ENCODE peak calls at places on chromosomes 3 and 15, in seven cellular contexts. Q is H1, U is suprapubic skin, X is Peyer's patch, Y is HCT116, R is endothelial cell of umbilical vein, L is ovary. P is an unnamed sample.

GRCh38 chr3:28328188-28329151 is 20.1 kb upstream of the ZCWPW2 start:
- DNase-seq in X (no peak), Q (no peak), Y (no peak), L (no peak), U (no peak), R (peak), P (no peak)

GRCh38 chr3:21894459-21895083 is 143.6 kb upstream of the ZNF385D start:
- DNase-seq in R (peak), L (no peak), X (no peak), U (no peak), Q (no peak), Y (no peak), P (no peak)

GRCh38 chr15:88113909-88114308 is 142.6 kb downstream of the NTRK3 start:
- DNase-seq in U (no peak), L (no peak), Q (no peak), R (no peak), X (no peak), Y (no peak), P (no peak)

GRCh38 chr3:123818921-123819429 is 65.2 kb downstream of the MYLK start:
- DNase-seq in Y (no peak), Q (no peak), R (peak), L (no peak), X (no peak), U (no peak), P (no peak)

GRCh38 chr3:176286456-176287115 is 910.7 kb downstream of the TBL1XR1 start:
- DNase-seq in Q (no peak), X (no peak), L (no peak), R (no peak), Y (no peak), U (no peak), P (no peak)

GRCh38 chr3:58351920-58352319 is 19.2 kb downstream of the PXK start:
- DNase-seq in X (peak), L (no peak), Y (no peak), U (no peak), R (no peak), Q (no peak), P (peak)

GRCh38 chr3:119177321-119177720 is 3.9 kb downstream of the UPK1B start:
- DNase-seq in U (no peak), X (no peak), R (no peak), Y (no peak), Q (no peak), L (no peak), P (no peak)

GRCh38 chr15:49435201-49435600 is 12.2 kb downstream of the FGF7 start:
- DNase-seq in X (no peak), Y (no peak), Q (no peak), U (no peak), L (no peak), R (no peak), P (no peak)

GRCh38 chr3:56839784-56840724 is 38.3 kb upstream of the ARHGEF3 start:
- DNase-seq in U (no peak), R (no peak), Y (no peak), X (no peak), Q (no peak), L (no peak), P (no peak)

GRCh38 chr15:78264304-78265136 is at the start of gene DNAJA4:
- DNase-seq in Q (no peak), R (peak), U (no peak), Y (no peak), X (peak), L (peak), P (peak)

GRCh38 chr3:179113903-179114302 is 34.3 kb upstream of the PIK3CA start:
- DNase-seq in U (no peak), Y (no peak), Q (no peak), R (no peak), X (no peak), L (no peak), P (no peak)

GRCh38 chr15:60297047-60297446 is 100.7 kb downstream of the ANXA2 start:
- DNase-seq in Q (no peak), R (no peak), Y (no peak), U (no peak), L (no peak), X (no peak), P (no peak)

GRCh38 chr3:69542265-69543079 is 156.6 kb upstream of the FRMD4B start:
- DNase-seq in Q (no peak), L (peak), X (no peak), R (no peak), U (peak), Y (no peak), P (peak)

GRCh38 chr3:10517616-10518015 is 12.2 kb upstream of the ATP2B2 start:
- DNase-seq in Y (no peak), X (no peak), R (no peak), Q (no peak), U (peak), L (no peak), P (no peak)

GRCh38 chr15:29698030-29698701 is 124.1 kb downstream of the TJP1 start:
- DNase-seq in Y (peak), Q (no peak), X (no peak), L (no peak), R (peak), U (no peak), P (no peak)

GRCh38 chr3:195133462-195133861 is 137.5 kb downstream of the XXYLT1 start:
- DNase-seq in R (no peak), X (peak), U (no peak), Q (no peak), L (no peak), Y (no peak), P (no peak)

GRCh38 chr3:10753964-10754363 is 62.1 kb upstream of the SLC6A11 start:
- DNase-seq in Y (no peak), Q (no peak), R (peak), U (peak), L (peak), X (no peak), P (peak)

GRCh38 chr15:29568840-29569532 is 253.3 kb downstream of the TJP1 start:
- DNase-seq in R (no peak), U (no peak), Q (no peak), Y (peak), X (no peak), L (no peak), P (peak)

GRCh38 chr3:123713211-123713610 is 128.4 kb upstream of the HACD2 start:
- DNase-seq in L (no peak), X (no peak), Y (no peak), Q (no peak), U (no peak), R (no peak), P (no peak)

GRCh38 chr3:27985369-27986035 is 255.9 kb upstream of the CMC1 start:
- DNase-seq in R (no peak), X (no peak), Q (no peak), U (no peak), Y (no peak), L (no peak), P (no peak)

GRCh38 chr3:177530908-177531307 is 333.6 kb upstream of the TBL1XR1 start:
- DNase-seq in Y (no peak), L (no peak), Q (no peak), X (no peak), R (no peak), U (no peak), P (no peak)

GRCh38 chr3:54360320-54360719 is 238.0 kb downstream of the CACNA2D3 start:
- DNase-seq in Y (no peak), X (no peak), R (no peak), Q (no peak), L (no peak), U (no peak), P (no peak)

GRCh38 chr15:92653836-92654524 is 1.6 kb downstream of the FAM174B start:
- DNase-seq in Y (no peak), X (no peak), Q (no peak), U (no peak), L (no peak), R (peak), P (peak)

GRCh38 chr3:63975705-63976104 is 47.6 kb downstream of the PSMD6 start:
- DNase-seq in R (peak), Q (no peak), Y (no peak), L (no peak), X (no peak), U (peak), P (peak)

GRCh38 chr15:48866141-48866563 is 11.8 kb upstream of the EID1 start:
- DNase-seq in Y (no peak), Q (no peak), X (no peak), L (no peak), R (no peak), U (no peak), P (no peak)

GRCh38 chr3:11371758-11372157 is 99.6 kb downstream of the ATG7 start:
- DNase-seq in Y (no peak), X (no peak), Q (no peak), L (peak), R (no peak), U (no peak), P (no peak)

GRCh38 chr3:189272500-189273119 is 100.8 kb downstream of the TPRG1 start:
- DNase-seq in R (no peak), Y (no peak), L (no peak), X (no peak), U (no peak), Q (no peak), P (no peak)

GRCh38 chr3:33826688-33827087 is 28.3 kb downstream of the PDCD6IP start:
- DNase-seq in Y (no peak), R (no peak), Q (no peak), L (no peak), U (no peak), X (no peak), P (no peak)

GRCh38 chr3:20589275-20589674 is 403.3 kb upstream of the SGO1 start:
- DNase-seq in Q (no peak), U (no peak), X (no peak), Y (no peak), R (no peak), L (no peak), P (no peak)

GRCh38 chr3:66236281-66236680 is 15.5 kb downstream of the SLC25A26 start:
- DNase-seq in Y (peak), X (no peak), U (no peak), L (no peak), R (no peak), Q (no peak), P (no peak)

GRCh38 chr15:69719527-69719926 is 266.9 kb downstream of the RPLP1 start:
- DNase-seq in X (peak), R (no peak), U (no peak), L (no peak), Q (no peak), Y (no peak), P (no peak)

GRCh38 chr15:60363024-60363674 is 34.6 kb downstream of the ANXA2 start:
- DNase-seq in Y (no peak), Q (no peak), U (no peak), X (no peak), R (no peak), L (no peak), P (no peak)

GRCh38 chr15:101112336-101113113 is 139.3 kb downstream of the CHSY1 start:
- DNase-seq in Q (no peak), X (no peak), U (no peak), R (no peak), L (no peak), Y (no peak), P (no peak)

GRCh38 chr3:177037241-177037640 is 160.0 kb downstream of the TBL1XR1 start:
- DNase-seq in X (no peak), Q (no peak), U (no peak), L (no peak), Y (no peak), R (no peak), P (no peak)

GRCh38 chr3:53255775-53256703 is at the start of gene TKT:
- DNase-seq in Y (no peak), Q (peak), R (peak), X (peak), L (peak), U (peak), P (peak)

GRCh38 chr3:57518276-57518914 is 25.7 kb downstream of the DNAH12 start:
- DNase-seq in X (no peak), Q (no peak), L (no peak), Y (peak), R (peak), U (no peak), P (no peak)

GRCh38 chr3:45337839-45338470 is 50.4 kb upstream of the LARS2 start:
- DNase-seq in U (no peak), Q (no peak), L (no peak), X (no peak), R (no peak), Y (no peak), P (no peak)

GRCh38 chr15:60520825-60521368 is 42.0 kb upstream of the ICE2 start:
- DNase-seq in Y (peak), R (peak), Q (no peak), L (peak), U (no peak), X (peak), P (peak)

GRCh38 chr3:151183253-151183652 is 19.8 kb downstream of the GPR171 start:
- DNase-seq in X (no peak), R (no peak), U (no peak), Y (no peak), L (no peak), Q (no peak), P (no peak)

GRCh38 chr3:63877737-63878393 is 14.2 kb downstream of the ATXN7 start:
- DNase-seq in U (no peak), R (no peak), X (no peak), Q (no peak), Y (no peak), L (no peak), P (no peak)

DNA sequence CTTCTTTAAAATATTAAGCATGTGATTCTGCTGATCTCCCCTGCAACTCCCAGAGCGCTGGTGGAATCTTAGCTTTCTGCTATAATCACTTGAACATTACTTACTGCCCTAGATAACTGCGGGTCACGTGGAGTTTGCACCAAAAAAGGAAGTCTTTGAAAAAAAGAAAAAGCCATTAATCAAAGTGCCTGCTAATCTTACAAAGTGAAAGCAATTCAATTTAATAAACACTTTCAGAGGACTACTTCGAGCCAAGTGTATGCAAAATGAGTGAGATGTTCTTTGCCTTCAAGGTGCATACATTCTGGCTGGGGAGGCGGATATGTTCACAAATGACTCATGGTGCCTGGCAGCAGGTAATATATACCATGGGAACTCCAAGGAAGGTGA is 109.9 kb upstream of the GAP43 start:
- DNase-seq in L (no peak), X (no peak), Q (no peak), R (peak), U (no peak), Y (no peak), P (no peak)
- H3K4me3 ChIP-seq in L (no peak), X (peak), Q (peak), R (peak), U (peak), Y (no peak), P (no peak)

DNA sequence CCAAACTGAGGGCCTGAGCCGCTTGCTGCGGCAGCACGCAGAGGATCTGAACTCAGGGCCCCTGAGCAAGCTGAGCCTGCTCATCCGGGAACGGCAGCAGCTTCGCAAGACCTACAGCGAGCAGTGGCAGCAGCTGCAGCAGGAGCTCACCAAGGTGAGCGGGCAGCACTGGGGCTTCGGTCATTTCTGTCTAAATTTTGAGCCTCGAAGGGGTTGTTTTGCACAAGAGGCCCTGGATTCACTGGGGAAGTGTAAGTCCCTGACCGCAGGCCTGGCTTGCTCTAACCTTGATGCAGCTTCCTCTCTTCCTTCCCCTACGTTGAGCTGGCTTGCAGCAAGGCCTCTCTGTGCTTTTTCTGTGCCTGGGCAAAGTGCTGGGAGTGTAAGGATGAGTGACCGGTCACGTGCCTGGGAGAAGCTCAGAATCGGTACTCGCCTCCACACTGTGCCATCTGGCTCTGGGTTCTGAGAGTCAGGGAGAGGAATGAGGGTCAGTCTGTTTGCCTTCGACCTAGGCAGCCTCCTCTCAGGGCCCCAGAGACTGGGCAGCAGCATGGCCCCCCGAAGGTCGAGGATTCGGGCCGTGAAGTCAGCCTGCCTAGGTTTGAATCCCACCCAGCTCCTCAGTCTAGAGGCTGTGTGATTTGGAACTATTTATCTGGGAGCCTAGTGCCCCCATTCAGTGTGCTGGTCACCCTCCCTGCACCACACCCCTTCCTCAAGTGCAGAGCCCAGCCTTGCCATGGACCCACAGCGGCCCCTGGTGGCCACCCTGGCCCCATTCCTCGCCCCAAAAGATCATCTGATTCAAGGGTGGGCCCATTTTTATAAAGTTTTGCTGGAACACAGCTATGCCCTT is 1.4 kb downstream of the FES start:
- DNase-seq in Q (no peak), Y (no peak), R (peak), L (peak), X (peak), U (peak), P (peak)
- H3K27ac ChIP-seq in Q (no peak), Y (no peak), R (peak), L (peak), X (peak), U (peak), P (peak)

GRCh38 chr15:42577514-42578031 is 2.2 kb downstream of the STARD9 start:
- DNase-seq in X (no peak), Q (no peak), L (no peak), R (no peak), U (no peak), Y (no peak), P (no peak)

GRCh38 chr15:42582569-42583235 is 7.3 kb downstream of the STARD9 start:
- DNase-seq in R (no peak), Y (no peak), U (no peak), X (no peak), Q (no peak), L (no peak), P (no peak)

GRCh38 chr15:42584031-42584765 is 8.8 kb downstream of the STARD9 start:
- DNase-seq in R (peak), X (no peak), L (no peak), Y (no peak), Q (peak), U (no peak), P (no peak)

GRCh38 chr15:42578984-42579537 is 3.7 kb downstream of the STARD9 start:
- DNase-seq in X (no peak), R (no peak), Q (no peak), Y (no peak), U (no peak), L (no peak), P (no peak)

GRCh38 chr15:42581272-42581730 is 5.9 kb downstream of the STARD9 start:
- DNase-seq in Q (peak), L (peak), R (peak), Y (no peak), X (peak), U (peak), P (peak)
- TF ChIP-seq POLR2A in Q (no peak), L (peak), R (peak), Y (no peak), X (no peak), U (no peak), P (no peak)

GRCh38 chr3:145854486-145854885 is 306.5 kb downstream of the PLOD2 start:
- DNase-seq in Y (no peak), Q (no peak), L (no peak), X (no peak), U (no peak), R (no peak), P (no peak)
- H3K4me3 ChIP-seq in Y (no peak), Q (no peak), L (no peak), X (no peak), U (no peak), R (no peak), P (no peak)

GRCh38 chr3:72664171-72664570 is 184.1 kb downstream of the SHQ1 start:
- DNase-seq in R (no peak), Q (no peak), U (no peak), X (no peak), L (no peak), Y (no peak), P (no peak)
- H3K27ac ChIP-seq in R (no peak), Q (no peak), U (peak), X (no peak), L (no peak), Y (no peak), P (no peak)

DNA sequence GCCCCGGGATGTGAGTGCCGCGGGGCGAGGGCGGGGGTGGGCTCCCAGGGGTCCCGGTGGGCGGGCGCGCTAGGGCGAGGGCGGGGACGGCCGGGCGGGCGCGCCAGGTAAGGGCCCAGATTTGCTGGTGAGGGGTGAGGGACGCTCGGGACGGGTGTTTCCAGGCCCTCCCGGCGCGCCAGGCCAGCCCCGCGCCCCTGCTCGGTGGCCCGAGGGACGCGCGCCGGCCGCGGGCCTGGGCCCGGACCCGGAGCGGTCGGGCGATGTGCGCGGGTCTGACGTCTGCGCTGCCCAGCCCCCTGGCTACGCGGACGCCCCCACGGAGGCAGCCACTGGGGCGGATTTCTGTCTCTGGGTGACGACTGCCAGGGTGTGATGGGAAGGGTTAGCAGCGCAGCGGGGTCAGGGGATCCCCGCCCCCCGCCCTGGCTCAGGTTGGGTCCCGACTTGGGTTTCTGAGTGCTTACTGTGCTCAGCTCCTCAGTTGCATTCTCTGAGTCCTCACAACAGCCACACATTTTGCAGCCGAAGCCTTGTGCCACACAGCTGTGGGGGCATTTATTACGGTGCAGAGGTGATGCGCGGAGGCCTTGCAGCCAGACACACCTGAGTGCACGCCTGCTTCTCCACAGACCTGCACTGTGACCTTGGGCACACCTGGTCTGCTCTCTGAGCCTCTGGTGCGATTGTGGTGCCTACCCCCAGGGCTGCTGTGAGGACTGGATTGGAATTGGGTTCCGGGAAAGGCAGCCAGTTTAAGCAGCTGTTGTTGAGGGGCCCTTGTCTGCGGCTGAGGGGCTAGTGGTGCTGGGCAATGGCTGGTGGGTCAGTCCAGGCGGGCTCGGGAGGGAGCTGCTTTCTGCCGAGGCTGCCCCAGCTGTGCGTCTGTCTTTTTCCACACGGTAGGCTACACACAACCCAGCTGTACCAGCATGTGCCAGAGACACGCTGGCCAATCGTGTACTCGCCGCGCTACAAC is 523 bp downstream of the HDAC11 start:
- DNase-seq in R (no peak), U (no peak), Q (no peak), L (peak), Y (no peak), X (no peak), P (peak)
- TF ChIP-seq POLR2A in R (no peak), U (no peak), Q (no peak), L (no peak), Y (no peak), X (no peak), P (no peak)

GRCh38 chr15:43794269-43795037 is 2.3 kb downstream of the SERF2 start:
- DNase-seq in Y (no peak), Q (no peak), R (peak), L (no peak), U (no peak), X (no peak), P (no peak)
- H3K4me3 ChIP-seq in Y (no peak), Q (peak), R (no peak), L (no peak), U (peak), X (no peak), P (no peak)

GRCh38 chr3:102360211-102360610 is 74.6 kb upstream of the ZPLD1 start:
- DNase-seq in R (no peak), U (no peak), X (no peak), Y (no peak), Q (no peak), L (no peak), P (no peak)
- H3K27ac ChIP-seq in R (no peak), U (no peak), X (no peak), Y (no peak), Q (no peak), L (no peak), P (no peak)

GRCh38 chr3:18046131-18046530 is 303.7 kb upstream of the TBC1D5 start:
- DNase-seq in L (no peak), U (no peak), Y (no peak), X (no peak), R (no peak), Q (no peak), P (no peak)
- TF ChIP-seq POLR2A in L (no peak), U (no peak), Y (no peak), X (no peak), R (no peak), Q (no peak), P (no peak)